ENCODE peak calls at places on chromosomes 12 and 14, in eight cellular contexts. Y is AG08395; W is breast epithelium; A is Calu3; S is NCI-H1092; Z is activated T-cell treated with anti-CD3 and anti-CD28 coated beads, Interleukin-2, amount 50 U/mL, for 48 hours; Q is AG09309; M is CD14-positive monocyte. C is an unnamed sample.

GRCh38 chr12:101045486-101046474 is 164.3 kb downstream of the SLC5A8 start:
- DNase-seq in Y (no peak), W (no peak), A (no peak), S (no peak), Z (no peak), Q (no peak), M (no peak), C (no peak)

GRCh38 chr12:51980051-51980808 is 26.5 kb upstream of the TAMALIN start:
- DNase-seq in Y (peak), W (peak), A (peak), S (peak), Z (peak), Q (no peak), M (peak), C (no peak)

GRCh38 chr14:65042731-65043372 is 56.2 kb downstream of the FNTB start:
- DNase-seq in Y (no peak), W (no peak), A (no peak), S (no peak), Z (no peak), Q (no peak), M (peak), C (peak)

GRCh38 chr12:49706351-49707126 is 666 bp downstream of the FMNL3 start:
- DNase-seq in Y (peak), W (no peak), A (no peak), S (no peak), Z (peak), Q (no peak), M (no peak), C (no peak)

GRCh38 chr14:70567791-70568190 is 32.7 kb downstream of the MED6 start:
- DNase-seq in Y (peak), W (no peak), A (peak), S (no peak), Z (no peak), Q (no peak), M (no peak), C (no peak)

GRCh38 chr12:28216016-28216415 is 25.8 kb downstream of the CCDC91 start:
- DNase-seq in Y (no peak), W (no peak), A (no peak), S (no peak), Z (no peak), Q (no peak), M (no peak), C (no peak)

GRCh38 chr12:93442411-93443340 is 929 bp upstream of the UBE2N start:
- DNase-seq in Y (peak), W (no peak), A (no peak), S (no peak), Z (no peak), Q (no peak), M (no peak), C (no peak)

GRCh38 chr14:100104523-100105300 is 39.5 kb downstream of the EVL start:
- DNase-seq in Y (no peak), W (no peak), A (no peak), S (no peak), Z (no peak), Q (peak), M (no peak), C (no peak)

GRCh38 chr12:128961957-128962356 is 108.7 kb downstream of the GLT1D1 start:
- DNase-seq in Y (no peak), W (no peak), A (no peak), S (no peak), Z (no peak), Q (no peak), M (no peak), C (no peak)

GRCh38 chr14:93959239-93960107 is 16.9 kb downstream of the ASB2 start:
- DNase-seq in Y (peak), W (peak), A (peak), S (no peak), Z (peak), Q (peak), M (peak), C (peak)

GRCh38 chr12:106760184-106760531 is 14.3 kb upstream of the RIC8B start:
- DNase-seq in Y (no peak), W (no peak), A (no peak), S (no peak), Z (no peak), Q (no peak), M (no peak), C (peak)

GRCh38 chr14:105888784-105889665 is 362.6 kb downstream of the TMEM121 start:
- DNase-seq in Y (no peak), W (no peak), A (no peak), S (no peak), Z (peak), Q (no peak), M (peak), C (peak)

GRCh38 chr12:116065561-116065960 is 211.9 kb downstream of the MED13L start:
- DNase-seq in Y (no peak), W (no peak), A (no peak), S (no peak), Z (no peak), Q (no peak), M (no peak), C (no peak)

GRCh38 chr12:58529897-58530296 is 390.4 kb downstream of the LRIG3 start:
- DNase-seq in Y (peak), W (no peak), A (no peak), S (no peak), Z (no peak), Q (peak), M (no peak), C (no peak)

GRCh38 chr12:105352049-105352448 is 21.6 kb downstream of the C12orf75 start:
- DNase-seq in Y (no peak), W (no peak), A (no peak), S (no peak), Z (no peak), Q (no peak), M (no peak), C (no peak)

GRCh38 chr12:15757553-15758255 is 31.5 kb downstream of the EPS8 start:
- DNase-seq in Y (peak), W (no peak), A (peak), S (no peak), Z (no peak), Q (peak), M (peak), C (peak)

GRCh38 chr14:103499709-103500108 is 22.9 kb downstream of the CKB start:
- DNase-seq in Y (no peak), W (no peak), A (no peak), S (no peak), Z (no peak), Q (no peak), M (no peak), C (no peak)

C was measured in upper lobe of left lung.